ENCODE peak calls at places on chromosome 14, in four cellular contexts. One of them, this sample, is unnamed.

GRCh38 chr14:91186515-91187066 is 57.9 kb downstream of the GPR68 start:
- DNase-seq in GM23248: peak; percentile 80
- DNase-seq in breast epithelium: no peak
- DNase-seq in fibroblast of mammary gland: peak; percentile 47
- DNase-seq in this sample: peak; percentile 36

GRCh38 chr14:48382961-48383360 is 707.6 kb upstream of the MDGA2 start:
- DNase-seq in breast epithelium: no peak
- DNase-seq in GM23248: no peak
- DNase-seq in fibroblast of mammary gland: no peak
- DNase-seq in this sample: no peak

GRCh38 chr14:51004801-51005526 is 60.7 kb upstream of the PYGL start:
- DNase-seq in breast epithelium: no peak
- DNase-seq in fibroblast of mammary gland: peak; percentile 80
- DNase-seq in GM23248: peak; percentile 69
- DNase-seq in this sample: peak; percentile 41

GRCh38 chr14:68715032-68715924 is 77.6 kb downstream of the ZFP36L1 start:
- DNase-seq in fibroblast of mammary gland: peak; percentile 83
- DNase-seq in GM23248: peak; percentile 54
- DNase-seq in breast epithelium: no peak
- DNase-seq in this sample: peak; percentile 48

GRCh38 chr14:82075566-82075965 is 541.9 kb upstream of the SEL1L start:
- DNase-seq in GM23248: peak; percentile 20
- DNase-seq in breast epithelium: no peak
- DNase-seq in fibroblast of mammary gland: no peak
- DNase-seq in this sample: no peak

GRCh38 chr14:104104006-104104901 is 18.8 kb downstream of the ASPG start:
- DNase-seq in breast epithelium: no peak
- DNase-seq in GM23248: no peak
- DNase-seq in fibroblast of mammary gland: no peak
- DNase-seq in this sample: no peak

GRCh38 chr14:64920465-64920864 is 6.2 kb downstream of the CHURC1 start:
- DNase-seq in fibroblast of mammary gland: no peak
- DNase-seq in breast epithelium: no peak
- DNase-seq in GM23248: no peak
- DNase-seq in this sample: no peak

GRCh38 chr14:95189400-95190162 is 32.3 kb upstream of the DICER1 start:
- DNase-seq in fibroblast of mammary gland: no peak
- DNase-seq in GM23248: no peak
- DNase-seq in breast epithelium: no peak
- DNase-seq in this sample: peak; percentile 15

GRCh38 chr14:95299271-95299670 is 20.4 kb downstream of the CLMN start:
- DNase-seq in GM23248: no peak
- DNase-seq in fibroblast of mammary gland: no peak
- DNase-seq in breast epithelium: no peak
- DNase-seq in this sample: no peak

GRCh38 chr14:91413547-91414474 is 3.8 kb downstream of the CCDC88C start:
- DNase-seq in fibroblast of mammary gland: no peak
- DNase-seq in GM23248: no peak
- DNase-seq in breast epithelium: no peak
- DNase-seq in this sample: no peak

GRCh38 chr14:100279563-100279962 is 26.7 kb downstream of the SLC25A29 start:
- DNase-seq in GM23248: no peak
- DNase-seq in breast epithelium: no peak
- DNase-seq in fibroblast of mammary gland: no peak
- DNase-seq in this sample: no peak

GRCh38 chr14:75976838-75977237 is 5.0 kb downstream of the TGFB3 start:
- DNase-seq in fibroblast of mammary gland: no peak
- DNase-seq in breast epithelium: no peak
- DNase-seq in GM23248: no peak
- DNase-seq in this sample: no peak

GRCh38 chr14:64566651-64567122 is 16.9 kb downstream of the PPP1R36 start:
- DNase-seq in breast epithelium: no peak
- DNase-seq in fibroblast of mammary gland: peak; percentile 13
- DNase-seq in GM23248: peak; percentile 60
- DNase-seq in this sample: peak; percentile 74

GRCh38 chr14:89616425-89617141 is 199.6 kb upstream of the FOXN3 start:
- DNase-seq in breast epithelium: no peak
- DNase-seq in fibroblast of mammary gland: peak; percentile 31
- DNase-seq in GM23248: peak; percentile 62
- DNase-seq in this sample: peak; percentile 53

GRCh38 chr14:35254736-35255135 is 37.4 kb upstream of the PSMA6 start:
- DNase-seq in breast epithelium: no peak
- DNase-seq in fibroblast of mammary gland: no peak
- DNase-seq in GM23248: no peak
- DNase-seq in this sample: no peak

GRCh38 chr14:50014809-50015208 is 101.6 kb downstream of the VCPKMT start:
- DNase-seq in fibroblast of mammary gland: no peak
- DNase-seq in breast epithelium: no peak
- DNase-seq in GM23248: no peak
- DNase-seq in this sample: no peak

GRCh38 chr14:64801800-64802199 is 77.9 kb downstream of the SPTB start:
- DNase-seq in GM23248: peak; percentile 36
- DNase-seq in breast epithelium: no peak
- DNase-seq in fibroblast of mammary gland: peak; percentile 25
- DNase-seq in this sample: no peak

GRCh38 chr14:35416108-35416750 is 11.7 kb upstream of the NFKBIA start:
- DNase-seq in breast epithelium: no peak
- DNase-seq in fibroblast of mammary gland: no peak
- DNase-seq in GM23248: no peak
- DNase-seq in this sample: no peak

GRCh38 chr14:39218171-39218769 is 15.4 kb upstream of the MIA2 start:
- DNase-seq in breast epithelium: no peak
- DNase-seq in GM23248: peak; percentile 25
- DNase-seq in fibroblast of mammary gland: peak; percentile 45
- DNase-seq in this sample: peak; percentile 5

GRCh38 chr14:68941820-68942219 is 37.3 kb downstream of the ACTN1 start:
- DNase-seq in GM23248: peak; percentile 94
- DNase-seq in fibroblast of mammary gland: peak; percentile 73
- DNase-seq in breast epithelium: peak; percentile 97
- DNase-seq in this sample: peak; percentile 96

GRCh38 chr14:68230941-68231717 is 411.6 kb downstream of the RAD51B start:
- DNase-seq in breast epithelium: no peak
- DNase-seq in fibroblast of mammary gland: peak; percentile 66
- DNase-seq in GM23248: peak; percentile 39
- DNase-seq in this sample: peak; percentile 59

GRCh38 chr14:35418093-35418492 is 13.5 kb upstream of the NFKBIA start:
- DNase-seq in breast epithelium: no peak
- DNase-seq in GM23248: no peak
- DNase-seq in fibroblast of mammary gland: no peak
- DNase-seq in this sample: no peak

DNA sequence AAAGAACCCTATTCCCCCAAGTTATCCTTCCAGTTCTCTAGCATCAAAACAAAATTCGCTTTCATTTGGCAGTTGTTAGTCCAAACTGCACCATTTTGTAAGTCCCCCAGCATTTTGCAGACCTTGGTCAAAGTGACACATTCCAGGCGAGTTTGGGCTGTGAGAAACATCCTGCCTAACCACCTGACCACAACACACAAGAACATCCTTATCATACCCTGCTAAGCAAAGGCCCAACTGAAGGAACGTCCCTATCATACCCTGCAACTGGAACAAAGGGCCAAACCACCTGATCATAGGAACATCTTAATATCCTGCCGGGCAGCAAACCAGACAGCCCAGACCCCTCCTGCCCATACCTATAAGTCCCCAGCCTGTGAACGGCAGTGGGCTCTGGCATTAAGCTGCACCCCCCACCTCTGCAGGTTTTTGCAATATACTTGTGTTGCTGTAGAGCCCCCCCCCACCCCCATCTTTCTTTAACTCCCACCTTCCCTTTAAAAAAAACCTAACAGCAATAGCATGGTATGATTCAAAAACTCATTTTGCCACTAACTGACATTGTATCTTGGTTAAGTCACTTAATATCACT is 2.7 kb downstream of the PCNX4 start:
- DNase-seq in GM23248: peak; percentile 22
- DNase-seq in fibroblast of mammary gland: peak; percentile 59
- DNase-seq in breast epithelium: no peak
- DNase-seq in this sample: peak; percentile 78
- H3K4me3 ChIP-seq in GM23248: peak overlapping the region; percentile 94
- H3K4me3 ChIP-seq in fibroblast of mammary gland: peak overlapping the region; percentile 26
- H3K4me3 ChIP-seq in breast epithelium: no peak overlapping the region
- H3K4me3 ChIP-seq in this sample: peak overlapping the region; percentile 39

GRCh38 chr14:20332386-20332945 is 613 bp downstream of the CCNB1IP1 start:
- DNase-seq in GM23248: peak; percentile 53
- DNase-seq in fibroblast of mammary gland: no peak
- DNase-seq in breast epithelium: no peak
- DNase-seq in this sample: peak; percentile 9

GRCh38 chr14:20327005-20327869 is 5.8 kb downstream of the CCNB1IP1 start:
- DNase-seq in fibroblast of mammary gland: peak; percentile 83
- DNase-seq in GM23248: peak; percentile 78
- DNase-seq in breast epithelium: no peak
- DNase-seq in this sample: peak; percentile 68

GRCh38 chr14:20331048-20331613 is 1.9 kb downstream of the CCNB1IP1 start:
- DNase-seq in fibroblast of mammary gland: no peak
- DNase-seq in breast epithelium: no peak
- DNase-seq in GM23248: no peak
- DNase-seq in this sample: no peak

GRCh38 chr14:20328705-20329104 is 4.4 kb downstream of the CCNB1IP1 start:
- DNase-seq in breast epithelium: no peak
- DNase-seq in GM23248: no peak
- DNase-seq in fibroblast of mammary gland: no peak
- DNase-seq in this sample: no peak

DNA sequence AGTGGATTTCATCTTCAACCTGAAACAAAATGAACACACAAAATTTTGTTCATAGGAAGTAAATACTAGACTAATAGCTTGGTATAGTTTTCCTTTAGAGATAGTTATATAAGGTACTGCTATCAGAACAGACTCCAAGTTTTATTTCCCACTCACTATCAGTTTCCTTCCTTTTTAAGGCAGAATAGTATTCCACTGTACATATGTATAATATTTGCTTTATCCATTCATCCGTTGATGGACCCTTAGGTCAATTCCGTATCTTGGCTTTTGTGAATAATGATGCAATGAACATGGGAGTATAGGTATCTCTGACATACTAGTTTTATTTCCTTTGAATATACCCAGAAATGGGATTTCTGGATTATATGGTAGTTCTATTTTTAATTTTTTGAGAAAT is 3.7 kb downstream of the CCNB1IP1 start:
- DNase-seq in GM23248: no peak
- DNase-seq in fibroblast of mammary gland: no peak
- DNase-seq in breast epithelium: no peak
- DNase-seq in this sample: no peak
- H3K4me3 ChIP-seq in GM23248: no peak overlapping the region
- H3K4me3 ChIP-seq in fibroblast of mammary gland: no peak overlapping the region
- H3K4me3 ChIP-seq in breast epithelium: no peak overlapping the region
- H3K4me3 ChIP-seq in this sample: no peak overlapping the region

GRCh38 chr14:105196228-105196960 is 15.3 kb upstream of the NUDT14 start:
- DNase-seq in breast epithelium: no peak
- DNase-seq in fibroblast of mammary gland: no peak
- DNase-seq in GM23248: no peak
- DNase-seq in this sample: no peak
- H3K4me3 ChIP-seq in breast epithelium: peak overlapping the region; percentile 37
- H3K4me3 ChIP-seq in fibroblast of mammary gland: no peak overlapping the region
- H3K4me3 ChIP-seq in GM23248: no peak overlapping the region
- H3K4me3 ChIP-seq in this sample: no peak overlapping the region

GRCh38 chr14:53979747-53980642 is 23.4 kb upstream of the BMP4 start:
- DNase-seq in GM23248: peak; percentile 56
- DNase-seq in breast epithelium: no peak
- DNase-seq in fibroblast of mammary gland: peak; percentile 82
- DNase-seq in this sample: peak; percentile 78
- H3K4me3 ChIP-seq in GM23248: no peak overlapping the region
- H3K4me3 ChIP-seq in breast epithelium: no peak overlapping the region
- H3K4me3 ChIP-seq in fibroblast of mammary gland: no peak overlapping the region
- H3K4me3 ChIP-seq in this sample: no peak overlapping the region

DNA sequence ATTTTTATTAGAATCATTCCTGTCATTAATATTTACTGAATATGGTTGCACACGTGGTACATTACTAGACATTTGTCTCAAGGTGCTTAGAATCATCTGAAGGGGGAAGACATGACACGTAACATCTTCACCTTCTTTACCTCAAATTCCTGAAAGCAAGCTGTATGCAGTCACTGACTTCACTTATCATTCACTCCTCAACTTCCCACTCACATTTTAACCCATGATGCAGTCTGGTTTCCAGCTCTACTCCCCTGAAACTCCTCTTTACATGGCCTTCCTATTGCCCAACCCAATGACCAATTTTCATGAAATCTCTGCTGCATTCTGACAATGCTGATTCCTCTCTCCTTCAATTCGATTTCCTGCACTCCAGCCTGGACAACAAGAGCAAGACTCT is 5.8 kb upstream of the PSMC6 start:
- DNase-seq in breast epithelium: no peak
- DNase-seq in fibroblast of mammary gland: peak; percentile 12
- DNase-seq in GM23248: no peak
- DNase-seq in this sample: no peak
- H3K4me3 ChIP-seq in breast epithelium: no peak overlapping the region
- H3K4me3 ChIP-seq in fibroblast of mammary gland: no peak overlapping the region
- H3K4me3 ChIP-seq in GM23248: no peak overlapping the region
- H3K4me3 ChIP-seq in this sample: no peak overlapping the region